ENCODE peak calls at places on chromosomes 4 and X, in four cellular contexts. E is LNCaP clone FGC; J is CD4-positive, alpha-beta T cell; Y is occipital lobe. Z is an unnamed sample.

GRCh38 chr4:82718067-82718935 is 80.3 kb downstream of the SCD5 start:
- DNase-seq in J (no peak), Y (no peak), E (no peak), Z (peak)

GRCh38 chrX:119552508-119552907 is 12.7 kb downstream of the STEEP1 start:
- DNase-seq in E (no peak), J (no peak), Y (no peak), Z (no peak)

GRCh38 chr4:8591114-8591513 is 1.5 kb upstream of the CPZ start:
- DNase-seq in Y (no peak), E (no peak), J (no peak), Z (peak)

GRCh38 chr4:12852338-12853307 is 631.5 kb downstream of the RAB28 start:
- DNase-seq in E (peak), Y (no peak), J (no peak), Z (no peak)

GRCh38 chr4:170102426-170102825 is 12.7 kb upstream of the AADAT start:
- DNase-seq in J (no peak), E (no peak), Y (no peak), Z (no peak)

GRCh38 chr4:152038238-152038637 is 277.4 kb upstream of the GATB start:
- DNase-seq in E (no peak), J (no peak), Y (no peak), Z (no peak)

GRCh38 chr4:186557486-186557885 is 2.1 kb upstream of the MTNR1A start:
- DNase-seq in E (no peak), Y (no peak), J (no peak), Z (no peak)

GRCh38 chrX:11382935-11383334 is 89.7 kb downstream of the AMELX start:
- DNase-seq in Y (no peak), E (peak), J (no peak), Z (no peak)

GRCh38 chr4:24988776-24989175 is 42.0 kb downstream of the LGI2 start:
- DNase-seq in J (no peak), E (peak), Y (no peak), Z (no peak)

GRCh38 chr4:13347517-13348125 is 136.5 kb downstream of the RAB28 start:
- DNase-seq in Y (no peak), J (no peak), E (no peak), Z (no peak)

GRCh38 chrX:74382613-74383012 is 38.7 kb upstream of the SLC16A2 start:
- DNase-seq in E (peak), J (peak), Y (peak), Z (peak)

GRCh38 chr4:128600410-128600809 is 209.1 kb upstream of the JADE1 start:
- DNase-seq in E (no peak), Y (no peak), J (no peak), Z (no peak)

GRCh38 chr4:167219090-167219489 is 15.2 kb downstream of the SPOCK3 start:
- DNase-seq in Y (no peak), E (no peak), J (no peak), Z (no peak)

GRCh38 chr4:189092596-189092995 is 848.1 kb upstream of the FRG1 start:
- DNase-seq in E (no peak), J (no peak), Y (no peak), Z (no peak)

GRCh38 chr4:91448668-91449330 is 855.0 kb upstream of the GRID2 start:
- DNase-seq in E (no peak), J (no peak), Y (no peak), Z (no peak)

GRCh38 chr4:18241744-18242143 is 220.2 kb upstream of the LCORL start:
- DNase-seq in Y (no peak), J (no peak), E (no peak), Z (no peak)

GRCh38 chrX:123217077-123217476 is 33.0 kb downstream of the GRIA3 start:
- DNase-seq in J (no peak), E (no peak), Y (no peak), Z (peak)

GRCh38 chr4:18593297-18594002 is 571.9 kb upstream of the LCORL start:
- DNase-seq in Y (peak), E (peak), J (peak), Z (no peak)

GRCh38 chr4:57378766-57379165 is 268.6 kb upstream of the IGFBP7 start:
- DNase-seq in Y (no peak), E (no peak), J (no peak), Z (no peak)

GRCh38 chrX:80181079-80181478 is 166.5 kb downstream of the TBX22 start:
- DNase-seq in E (no peak), J (no peak), Y (no peak), Z (no peak)

GRCh38 chr4:175298119-175298518 is 380.0 kb downstream of the ADAM29 start:
- DNase-seq in E (no peak), J (no peak), Y (no peak), Z (no peak)

GRCh38 chr4:15234101-15234500 is 193.7 kb upstream of the C1QTNF7 start:
- DNase-seq in E (no peak), Y (no peak), J (no peak), Z (no peak)

GRCh38 chr4:6680372-6681034 is 13.2 kb upstream of the S100P start:
- DNase-seq in J (no peak), Y (no peak), E (no peak), Z (no peak)

GRCh38 chr4:153114771-153115321 is 89.4 kb upstream of the TRIM2 start:
- DNase-seq in E (no peak), Y (no peak), J (peak), Z (no peak)

GRCh38 chr4:15003891-15004700 is 1.8 kb downstream of the CPEB2 start:
- DNase-seq in E (no peak), Y (peak), J (peak), Z (peak)

GRCh38 chr4:185711764-185712163 is 100.2 kb downstream of the SORBS2 start:
- DNase-seq in Y (no peak), E (no peak), J (no peak), Z (no peak)

GRCh38 chrX:74421181-74422028 is at the start of gene SLC16A2:
- DNase-seq in E (peak), Y (peak), J (peak), Z (peak)

GRCh38 chrX:36908801-36909403 is 99.3 kb upstream of the FAM47C start:
- DNase-seq in E (peak), Y (no peak), J (no peak), Z (no peak)

GRCh38 chrX:153967536-153968214 is 3.9 kb downstream of the HCFC1 start:
- DNase-seq in J (no peak), Y (no peak), E (no peak), Z (no peak)

GRCh38 chrX:74779175-74779574 is 146.1 kb downstream of the NEXMIF start:
- DNase-seq in E (no peak), J (no peak), Y (no peak), Z (no peak)

GRCh38 chr4:74997942-74998341 is 65.0 kb downstream of the PARM1 start:
- DNase-seq in J (no peak), E (no peak), Y (peak), Z (no peak)

GRCh38 chr4:145299380-145300076 is 119.1 kb upstream of the OTUD4 start:
- DNase-seq in Y (peak), E (no peak), J (no peak), Z (no peak)

GRCh38 chrX:150219374-150220185 is 143.5 kb upstream of the MAMLD1 start:
- DNase-seq in E (no peak), J (no peak), Y (no peak), Z (no peak)

GRCh38 chrX:97057349-97057909 is 173.7 kb downstream of the RPA4 start:
- DNase-seq in E (peak), Y (no peak), J (no peak), Z (no peak)

GRCh38 chr4:56961107-56961500 is 16.3 kb downstream of the NOA1 start:
- DNase-seq in J (no peak), E (no peak), Y (no peak), Z (no peak)

GRCh38 chrX:154967603-154968002 is 54.9 kb downstream of the F8 start:
- DNase-seq in J (no peak), Y (no peak), E (no peak), Z (no peak)

GRCh38 chr4:11857881-11858280 is 429.2 kb upstream of the HS3ST1 start:
- DNase-seq in J (no peak), E (no peak), Y (no peak), Z (no peak)

GRCh38 chrX:22186165-22186564 is 86.5 kb upstream of the CBLL2 start:
- DNase-seq in E (no peak), J (no peak), Y (no peak), Z (no peak)